ENCODE peak calls at places on chromosomes 1 and 21, in nine cellular contexts. Q is fibroblast of the aortic adventitia; R is HFFc6; B is substantia nigra; D is stimulated activated CD8-positive, alpha-beta memory T cell treated with anti-CD3 and anti-CD28 coated beads, Interleukin-7, amount 100 ng/mL, for 1 hour; G is posterior cingulate gyrus; J is CD8-positive, alpha-beta memory T cell; Z is activated CD8-positive, alpha-beta memory T cell treated with anti-CD3 and anti-CD28 coated beads for 24 hours; X is HS-5. K is an unnamed sample.

GRCh38 chr1:11761988-11762406 is at the start of gene C1orf167:
- DNase-seq in Q (no peak), R (no peak), B (no peak), D (no peak), G (no peak), J (no peak), Z (peak; percentile 70), X (no peak), K (no peak)

GRCh38 chr1:43312638-43313515 is 12.1 kb downstream of the TIE1 start:
- DNase-seq in Q (no peak), R (no peak), B (no peak), D (no peak), G (peak; percentile 57), J (no peak), Z (no peak), X (no peak), K (no peak)

GRCh38 chr1:208242829-208243521 is 1.2 kb downstream of the PLXNA2 start:
- DNase-seq in Q (no peak), R (no peak), B (no peak), D (no peak), G (peak; percentile 83), J (no peak), Z (peak; percentile 65), X (no peak), K (no peak)

GRCh38 chr1:86616871-86617270 is 70.0 kb downstream of the CLCA4 start:
- DNase-seq in Q (no peak), R (no peak), B (no peak), D (no peak), G (no peak), J (no peak), Z (no peak), X (no peak), K (no peak)

GRCh38 chr1:70864302-70864701 is 183.3 kb downstream of the PTGER3 start:
- DNase-seq in Q (peak; percentile 76), R (peak; percentile 71), B (no peak), D (no peak), G (no peak), J (no peak), Z (no peak), X (no peak), K (peak; percentile 67)

GRCh38 chr1:162927421-162927820 is 66.4 kb upstream of the CCDC190 start:
- DNase-seq in Q (no peak), R (no peak), B (no peak), D (no peak), G (no peak), J (no peak), Z (no peak), X (no peak), K (no peak)

GRCh38 chr1:168263130-168263529 is 17.5 kb upstream of the TBX19 start:
- DNase-seq in Q (no peak), R (no peak), B (no peak), D (no peak), G (no peak), J (no peak), Z (no peak), X (no peak), K (no peak)

GRCh38 chr21:33976082-33976979 is 60.7 kb upstream of the ATP5PO start:
- DNase-seq in Q (peak; percentile 95), R (peak; percentile 98), B (no peak), D (no peak), G (no peak), J (peak; percentile 76), Z (peak; percentile 69), X (peak; percentile 97), K (peak; percentile 94)

GRCh38 chr1:62800825-62801306 is 16.9 kb downstream of the ATG4C start:
- DNase-seq in Q (no peak), R (no peak), B (no peak), D (no peak), G (no peak), J (no peak), Z (no peak), X (no peak), K (peak; percentile 2)

GRCh38 chr1:150164224-150164623 is 14.5 kb downstream of the PLEKHO1 start:
- DNase-seq in Q (no peak), R (no peak), B (no peak), D (no peak), G (no peak), J (no peak), Z (no peak), X (no peak), K (no peak)

GRCh38 chr1:244730153-244730933 is 77.4 kb downstream of the DESI2 start:
- DNase-seq in Q (peak; percentile 46), R (no peak), B (no peak), D (no peak), G (peak; percentile 91), J (peak; percentile 52), Z (peak; percentile 71), X (no peak), K (peak; percentile 50)

GRCh38 chr1:29122987-29123870 is 474 bp downstream of the TMEM200B start:
- DNase-seq in Q (peak; percentile 36), R (peak; percentile 25), B (no peak), D (no peak), G (peak; percentile 87), J (no peak), Z (peak; percentile 72), X (no peak), K (peak; percentile 52)

GRCh38 chr1:107196973-107197562 is 56.2 kb downstream of the NTNG1 start:
- DNase-seq in Q (no peak), R (no peak), B (no peak), D (no peak), G (no peak), J (no peak), Z (no peak), X (no peak), K (no peak)

GRCh38 chr1:39574646-39575045 is 1.9 kb downstream of the PABPC4 start:
- DNase-seq in Q (no peak), R (peak; percentile 20), B (no peak), D (no peak), G (no peak), J (no peak), Z (no peak), X (no peak), K (no peak)

GRCh38 chr1:21497466-21498061 is 11.7 kb upstream of the ALPL start:
- DNase-seq in Q (no peak), R (no peak), B (no peak), D (no peak), G (no peak), J (no peak), Z (no peak), X (no peak), K (no peak)

GRCh38 chr1:37240897-37241296 is 206.6 kb upstream of the GRIK3 start:
- DNase-seq in Q (no peak), R (no peak), B (no peak), D (no peak), G (peak; percentile 81), J (no peak), Z (no peak), X (no peak), K (no peak)

GRCh38 chr1:53341521-53341895 is 13.6 kb upstream of the LRP8 start:
- DNase-seq in Q (no peak), R (no peak), B (no peak), D (no peak), G (no peak), J (no peak), Z (peak; percentile 50), X (no peak), K (no peak)

GRCh38 chr1:109379907-109380306 is 17.8 kb downstream of the SORT1 start:
- DNase-seq in Q (no peak), R (no peak), B (no peak), D (no peak), G (no peak), J (no peak), Z (no peak), X (no peak), K (no peak)

GRCh38 chr1:40477680-40478057 is 579 bp downstream of the ZFP69 start:
- DNase-seq in Q (peak; percentile 33), R (no peak), B (peak; percentile 25), D (no peak), G (no peak), J (no peak), Z (peak; percentile 72), X (no peak), K (no peak)

GRCh38 chr1:232012773-232013386 is 386.3 kb downstream of the DISC1 start:
- DNase-seq in Q (peak; percentile 81), R (peak; percentile 24), B (no peak), D (no peak), G (no peak), J (no peak), Z (no peak), X (no peak), K (peak; percentile 70)

K was measured in AG10803.